ENCODE peak calls at places on chromosomes 3 and 15, in four cellular contexts. I, W, Z and F are unnamed samples.

GRCh38 chr3:57689367-57690053 is 3.4 kb downstream of the DENND6A start:
- DNase-seq in I (no peak), W (no peak), Z (no peak), F (no peak)

GRCh38 chr3:32991781-32992180 is 40.3 kb downstream of the CCR4 start:
- DNase-seq in I (no peak), W (no peak), Z (no peak), F (no peak)

GRCh38 chr3:160860346-160860745 is 104.3 kb downstream of the PPM1L start:
- DNase-seq in I (no peak), W (no peak), Z (no peak), F (no peak)

GRCh38 chr3:100209948-100210776 is 50.6 kb upstream of the TBC1D23 start:
- DNase-seq in I (peak), W (no peak), Z (no peak), F (no peak)

GRCh38 chr3:176375519-176375918 is 821.8 kb downstream of the TBL1XR1 start:
- DNase-seq in I (no peak), W (no peak), Z (no peak), F (no peak)

GRCh38 chr3:128845695-128846491 is 33.5 kb upstream of the ACAD9 start:
- DNase-seq in I (peak), W (peak), Z (peak), F (peak)

GRCh38 chr3:76554717-76555116 is 485.2 kb upstream of the ROBO2 start:
- DNase-seq in I (no peak), W (no peak), Z (no peak), F (no peak)

GRCh38 chr3:51198476-51198875 is 186.6 kb upstream of the MANF start:
- DNase-seq in I (no peak), W (no peak), Z (no peak), F (no peak)

GRCh38 chr15:63752075-63752684 is 81.6 kb downstream of the HERC1 start:
- DNase-seq in I (peak), W (peak), Z (peak), F (no peak)

GRCh38 chr15:74781673-74782595 is at the start of gene CSK:
- DNase-seq in I (no peak), W (peak), Z (peak), F (peak)

GRCh38 chr3:177262396-177262795 is 65.1 kb upstream of the TBL1XR1 start:
- DNase-seq in I (peak), W (no peak), Z (no peak), F (no peak)

GRCh38 chr3:42600111-42600957 is at the start of gene NKTR:
- DNase-seq in I (peak), W (peak), Z (peak), F (peak)

GRCh38 chr3:153927107-153927506 is 194.1 kb upstream of the ARHGEF26 start:
- DNase-seq in I (no peak), W (no peak), Z (no peak), F (no peak)

GRCh38 chr15:66617137-66618090 is 51.6 kb upstream of the LCTL start:
- DNase-seq in I (peak), W (no peak), Z (no peak), F (peak)

GRCh38 chr3:459376-459710 is 262.8 kb downstream of the CHL1 start:
- DNase-seq in I (no peak), W (no peak), Z (no peak), F (no peak)

GRCh38 chr3:146680602-146681001 is 75.5 kb upstream of the PLSCR5 start:
- DNase-seq in I (no peak), W (no peak), Z (no peak), F (no peak)

GRCh38 chr3:131067983-131068382 is 41.3 kb downstream of the NEK11 start:
- DNase-seq in I (no peak), W (no peak), Z (no peak), F (no peak)

GRCh38 chr3:107411779-107412178 is 34.5 kb downstream of the CCDC54 start:
- DNase-seq in I (no peak), W (no peak), Z (no peak), F (no peak)

GRCh38 chr3:60770532-60770931 is 480.7 kb downstream of the FHIT start:
- DNase-seq in I (no peak), W (no peak), Z (no peak), F (no peak)

GRCh38 chr3:27714692-27715453 is 7.2 kb downstream of the EOMES start:
- DNase-seq in I (peak), W (no peak), Z (no peak), F (peak)

GRCh38 chr15:51982013-51982769 is 10.6 kb upstream of the LEO1 start:
- DNase-seq in I (peak), W (peak), Z (no peak), F (no peak)

GRCh38 chr3:174540081-174540480 is 319.1 kb upstream of the NAALADL2 start:
- DNase-seq in I (no peak), W (no peak), Z (no peak), F (peak)

GRCh38 chr3:30607032-30607833 is 832 bp downstream of the TGFBR2 start:
- DNase-seq in I (no peak), W (no peak), Z (no peak), F (peak)

GRCh38 chr15:40937762-40938529 is 8.8 kb downstream of the DLL4 start:
- DNase-seq in I (no peak), W (peak), Z (no peak), F (no peak)

GRCh38 chr15:101176625-101177024 is 75.2 kb downstream of the CHSY1 start:
- DNase-seq in I (peak), W (no peak), Z (no peak), F (no peak)

GRCh38 chr15:95972136-95972553 is 358.4 kb upstream of the NR2F2 start:
- DNase-seq in I (no peak), W (no peak), Z (no peak), F (no peak)

GRCh38 chr3:144557515-144557914 is 585.9 kb downstream of the DIPK2A start:
- DNase-seq in I (no peak), W (no peak), Z (no peak), F (no peak)

GRCh38 chr3:136428167-136428566 is 178.0 kb downstream of the PCCB start:
- DNase-seq in I (no peak), W (no peak), Z (no peak), F (no peak)

GRCh38 chr3:71172176-71172575 is 411.4 kb downstream of the FOXP1 start:
- DNase-seq in I (no peak), W (no peak), Z (no peak), F (no peak)

GRCh38 chr15:28914046-28914445 is 28.3 kb downstream of the APBA2 start:
- DNase-seq in I (no peak), W (no peak), Z (no peak), F (no peak)

GRCh38 chr3:126358816-126359181 is 1.6 kb upstream of the KLF15 start:
- DNase-seq in I (no peak), W (no peak), Z (no peak), F (no peak)

GRCh38 chr3:143137637-143138036 is 18.1 kb downstream of the CHST2 start:
- DNase-seq in I (no peak), W (no peak), Z (no peak), F (no peak)

GRCh38 chr3:30710017-30710416 is 103.6 kb downstream of the TGFBR2 start:
- DNase-seq in I (no peak), W (no peak), Z (no peak), F (no peak)

GRCh38 chr3:38235466-38235865 is 30.1 kb upstream of the SLC22A13 start:
- DNase-seq in I (no peak), W (no peak), Z (no peak), F (no peak)

GRCh38 chr3:198088421-198088955 is 128.5 kb downstream of the LMLN start:
- DNase-seq in I (no peak), W (no peak), Z (no peak), F (no peak)

GRCh38 chr3:42539871-42540714 is 37.6 kb downstream of the VIPR1 start:
- DNase-seq in I (peak), W (peak), Z (peak), F (peak)

GRCh38 chr15:44186724-44187123 is 8.3 kb downstream of the FRMD5 start:
- DNase-seq in I (no peak), W (no peak), Z (no peak), F (no peak)

GRCh38 chr15:44183363-44183762 is 11.7 kb downstream of the FRMD5 start:
- DNase-seq in I (no peak), W (no peak), Z (no peak), F (no peak)

GRCh38 chr15:44194397-44195150 is 497 bp downstream of the FRMD5 start:
- DNase-seq in I (no peak), W (peak), Z (peak), F (no peak)

GRCh38 chr15:44193651-44194396 is 1.2 kb downstream of the FRMD5 start:
- DNase-seq in I (no peak), W (peak), Z (no peak), F (peak)

GRCh38 chr15:44188810-44189209 is 6.3 kb downstream of the FRMD5 start:
- DNase-seq in I (no peak), W (no peak), Z (no peak), F (no peak)
- TF ChIP-seq MAX in I (no peak), W (no peak), Z (no peak), F (no peak)

GRCh38 chr3:79378064-79378463 is 389.7 kb downstream of the ROBO1 start:
- DNase-seq in I (no peak), W (no peak), Z (no peak), F (no peak)

GRCh38 chr3:79383402-79384012 is 384.3 kb downstream of the ROBO1 start:
- DNase-seq in I (no peak), W (no peak), Z (no peak), F (no peak)

GRCh38 chr3:79385211-79385610 is 382.6 kb downstream of the ROBO1 start:
- DNase-seq in I (no peak), W (no peak), Z (no peak), F (no peak)

GRCh38 chr3:79380581-79380980 is 387.2 kb downstream of the ROBO1 start:
- DNase-seq in I (no peak), W (no peak), Z (no peak), F (no peak)
- TF ChIP-seq NR3C1 in I (no peak), W (no peak), Z (no peak), F (no peak)

DNA sequence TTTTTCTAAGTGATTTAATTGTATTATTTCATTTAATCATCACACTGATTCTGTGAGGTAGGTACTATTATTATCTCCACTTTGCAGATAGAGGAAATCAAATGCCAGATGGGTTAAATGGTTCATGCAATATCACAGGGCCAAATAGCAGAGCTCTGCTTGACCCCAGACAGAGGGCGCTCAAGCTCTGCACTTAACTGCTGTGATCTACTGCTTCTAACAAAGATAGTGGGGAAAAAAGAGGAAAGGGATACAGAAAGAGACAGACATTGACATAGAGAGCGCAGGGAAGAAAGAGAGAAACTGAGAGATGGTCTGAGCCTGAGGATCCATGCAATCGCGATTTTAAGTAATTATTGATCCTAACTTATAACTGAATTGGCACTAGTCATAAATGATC is 279.1 kb upstream of the THRB start:
- DNase-seq in I (peak), W (peak), Z (peak), F (peak)
- TF ChIP-seq ESRRA in I (no peak), W (no peak), Z (no peak), F (no peak)

GRCh38 chr3:48688737-48689075 is 3.0 kb upstream of the NCKIPSD start:
- DNase-seq in I (no peak), W (no peak), Z (no peak), F (no peak)
- TF ChIP-seq MAX in I (no peak), W (no peak), Z (no peak), F (no peak)

DNA sequence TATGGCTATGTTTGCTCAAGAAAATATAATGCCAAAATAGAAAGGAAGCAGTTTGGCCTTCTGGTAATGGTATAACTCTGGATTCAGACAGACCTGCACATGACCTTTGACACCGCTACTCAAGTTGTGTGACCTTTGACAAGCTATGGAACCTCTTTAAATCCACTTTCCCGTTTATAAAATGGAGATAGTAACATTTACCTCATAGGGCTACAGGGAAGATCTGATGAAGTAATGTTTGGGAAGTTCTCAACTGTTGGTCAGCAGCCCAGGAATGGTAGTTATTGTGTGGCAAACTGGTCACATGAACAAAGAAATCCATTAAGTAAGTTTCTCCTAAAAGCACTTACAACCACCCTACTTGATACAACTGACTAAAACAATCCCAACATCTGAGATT is 95.1 kb upstream of the PHLDB2 start:
- DNase-seq in I (no peak), W (no peak), Z (no peak), F (no peak)
- TF ChIP-seq NR3C1 in I (no peak), W (no peak), Z (no peak), F (no peak)

DNA sequence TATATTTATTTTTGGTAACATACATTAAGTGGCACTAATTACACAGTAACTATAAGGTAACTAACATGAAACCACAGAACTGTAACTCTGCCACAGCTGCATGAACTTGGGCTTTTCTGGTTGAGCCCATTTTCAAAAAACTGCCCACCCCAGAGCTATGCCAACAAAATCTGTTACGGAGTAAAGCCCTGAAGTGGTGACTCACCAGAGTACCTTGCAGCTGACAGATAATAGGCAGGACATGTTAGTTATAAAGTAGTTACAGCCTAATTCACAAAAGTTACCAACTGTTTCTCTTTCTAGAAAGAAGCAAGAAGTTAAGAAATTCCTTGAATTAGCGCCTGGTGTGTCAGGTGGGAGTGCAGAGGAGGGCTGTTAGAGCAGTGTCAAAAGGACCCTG is 1.5 kb upstream of the GPX1 start:
- DNase-seq in I (no peak), W (no peak), Z (no peak), F (no peak)
- TF ChIP-seq ESRRA in I (no peak), W (no peak), Z (no peak), F (no peak)

GRCh38 chr15:57604502-57604901 is 12.8 kb downstream of the MYZAP start:
- DNase-seq in I (no peak), W (no peak), Z (no peak), F (no peak)
- TF ChIP-seq MAX in I (no peak), W (no peak), Z (no peak), F (no peak)

DNA sequence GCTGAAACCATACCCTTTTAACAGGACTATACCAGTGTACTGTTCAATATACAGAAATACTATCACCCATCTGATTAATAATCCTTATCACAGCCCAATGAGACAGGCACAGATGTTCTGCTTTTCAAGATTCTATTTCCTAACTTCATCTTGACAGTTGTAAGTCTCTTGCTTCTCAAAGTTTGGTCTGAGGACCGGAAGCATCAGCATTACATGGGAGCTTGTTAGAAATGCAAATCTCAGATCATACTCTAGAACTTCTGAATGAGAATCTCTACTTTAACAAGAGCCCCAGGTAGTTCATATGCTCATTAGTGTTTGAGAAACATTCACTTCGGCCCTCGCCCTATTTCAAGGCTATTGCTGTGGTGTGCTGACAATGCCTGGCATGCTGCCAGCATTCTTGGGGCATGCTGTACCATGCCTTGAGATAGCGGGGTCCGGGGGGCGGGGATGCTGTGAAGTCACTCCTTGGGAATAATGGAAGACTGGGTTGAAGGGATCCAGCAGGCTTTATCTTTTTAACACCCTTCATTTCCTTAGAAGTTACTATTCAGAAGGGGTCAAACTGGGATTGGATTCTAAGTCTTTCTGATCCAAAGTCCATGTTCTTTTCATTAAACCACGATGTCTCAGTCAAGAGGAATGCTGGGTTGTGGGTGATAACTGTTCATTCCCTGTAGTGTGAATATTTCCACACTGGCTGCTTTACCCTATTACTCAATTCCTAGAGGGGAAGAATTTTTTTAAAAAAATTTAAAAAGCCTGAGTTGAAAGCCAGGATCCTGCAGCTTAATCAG is 194.7 kb downstream of the LPP start:
- DNase-seq in I (peak), W (peak), Z (no peak), F (no peak)
- TF ChIP-seq NR3C1 in I (no peak), W (no peak), Z (no peak), F (no peak)